ENCODE peak calls at places on chromosomes 2 and 18, in four cellular contexts. One of them, this sample, is unnamed.

GRCh38 chr2:231716641-231717280 is 8.4 kb downstream of the PTMA start:
- DNase-seq in Jurkat, Clone E6-1: no peak
- DNase-seq in ureter: no peak
- DNase-seq in WTC11: no peak
- DNase-seq in this sample: no peak

GRCh38 chr18:8717011-8717770 is 11.8 kb downstream of the MTCL1 start:
- DNase-seq in ureter: no peak
- DNase-seq in Jurkat, Clone E6-1: no peak
- DNase-seq in WTC11: peak
- DNase-seq in this sample: no peak

GRCh38 chr18:13524824-13525223 is 201.5 kb downstream of the FAM210A start:
- DNase-seq in WTC11: no peak
- DNase-seq in ureter: no peak
- DNase-seq in Jurkat, Clone E6-1: no peak
- DNase-seq in this sample: no peak

GRCh38 chr2:201254331-201254730 is 6.0 kb upstream of the CASP8 start:
- DNase-seq in ureter: no peak
- DNase-seq in WTC11: peak
- DNase-seq in Jurkat, Clone E6-1: no peak
- DNase-seq in this sample: no peak

GRCh38 chr2:236241181-236242056 is 22.8 kb downstream of the ASB18 start:
- DNase-seq in WTC11: no peak
- DNase-seq in ureter: peak
- DNase-seq in Jurkat, Clone E6-1: no peak
- DNase-seq in this sample: no peak

GRCh38 chr2:10042301-10043161 is 819 bp upstream of the KLF11 start:
- DNase-seq in WTC11: peak
- DNase-seq in Jurkat, Clone E6-1: no peak
- DNase-seq in ureter: peak
- DNase-seq in this sample: peak

GRCh38 chr18:46211816-46212215 is 107.6 kb downstream of the HAUS1 start:
- DNase-seq in WTC11: no peak
- DNase-seq in Jurkat, Clone E6-1: no peak
- DNase-seq in ureter: no peak
- DNase-seq in this sample: no peak

GRCh38 chr2:105804266-105804665 is 59.6 kb downstream of the NCK2 start:
- DNase-seq in Jurkat, Clone E6-1: no peak
- DNase-seq in WTC11: no peak
- DNase-seq in ureter: no peak
- DNase-seq in this sample: no peak

GRCh38 chr2:236160366-236161081 is 7.7 kb downstream of the GBX2 start:
- DNase-seq in WTC11: peak
- DNase-seq in Jurkat, Clone E6-1: no peak
- DNase-seq in ureter: no peak
- DNase-seq in this sample: no peak

GRCh38 chr2:155310589-155310988 is 612.1 kb downstream of the KCNJ3 start:
- DNase-seq in Jurkat, Clone E6-1: peak
- DNase-seq in ureter: no peak
- DNase-seq in WTC11: no peak
- DNase-seq in this sample: no peak

GRCh38 chr2:205024822-205025518 is 479.7 kb downstream of the PARD3B start:
- DNase-seq in Jurkat, Clone E6-1: no peak
- DNase-seq in WTC11: no peak
- DNase-seq in ureter: peak
- DNase-seq in this sample: no peak

GRCh38 chr2:70043252-70043875 is 43.9 kb upstream of the PCBP1 start:
- DNase-seq in ureter: no peak
- DNase-seq in WTC11: no peak
- DNase-seq in Jurkat, Clone E6-1: no peak
- DNase-seq in this sample: no peak

GRCh38 chr18:62281684-62282083 is 43.4 kb upstream of the TNFRSF11A start:
- DNase-seq in Jurkat, Clone E6-1: no peak
- DNase-seq in WTC11: no peak
- DNase-seq in ureter: no peak
- DNase-seq in this sample: no peak

GRCh38 chr2:99867690-99868089 is 274.7 kb downstream of the AFF3 start:
- DNase-seq in Jurkat, Clone E6-1: no peak
- DNase-seq in WTC11: no peak
- DNase-seq in ureter: no peak
- DNase-seq in this sample: no peak

GRCh38 chr2:68379184-68379708 is 14.2 kb downstream of the PLEK start:
- DNase-seq in WTC11: no peak
- DNase-seq in ureter: no peak
- DNase-seq in Jurkat, Clone E6-1: peak
- DNase-seq in this sample: no peak

GRCh38 chr2:227414846-227415245 is 27.1 kb upstream of the SCYGR1 start:
- DNase-seq in ureter: no peak
- DNase-seq in Jurkat, Clone E6-1: no peak
- DNase-seq in WTC11: no peak
- DNase-seq in this sample: no peak

GRCh38 chr2:26632624-26633185 is 8.5 kb downstream of the CIB4 start:
- DNase-seq in Jurkat, Clone E6-1: no peak
- DNase-seq in WTC11: no peak
- DNase-seq in ureter: no peak
- DNase-seq in this sample: no peak

GRCh38 chr2:6832556-6832955 is 33.2 kb downstream of the CMPK2 start:
- DNase-seq in Jurkat, Clone E6-1: no peak
- DNase-seq in WTC11: no peak
- DNase-seq in ureter: no peak
- DNase-seq in this sample: no peak

GRCh38 chr2:158999458-158999857 is 31.0 kb downstream of the TANC1 start:
- DNase-seq in ureter: no peak
- DNase-seq in Jurkat, Clone E6-1: no peak
- DNase-seq in WTC11: no peak
- DNase-seq in this sample: no peak

GRCh38 chr2:136058951-136059530 is 58.9 kb downstream of the CXCR4 start:
- DNase-seq in ureter: no peak
- DNase-seq in WTC11: no peak
- DNase-seq in Jurkat, Clone E6-1: no peak
- DNase-seq in this sample: no peak

GRCh38 chr2:171568085-171568484 is 45.8 kb downstream of the CYBRD1 start:
- DNase-seq in ureter: no peak
- DNase-seq in WTC11: no peak
- DNase-seq in Jurkat, Clone E6-1: no peak
- DNase-seq in this sample: no peak

GRCh38 chr18:76359909-76360308 is 135.1 kb downstream of the ZNF516 start:
- DNase-seq in ureter: no peak
- DNase-seq in WTC11: no peak
- DNase-seq in Jurkat, Clone E6-1: no peak
- DNase-seq in this sample: no peak

GRCh38 chr2:10254373-10255188 is 48.1 kb upstream of the HPCAL1 start:
- DNase-seq in WTC11: peak
- DNase-seq in ureter: no peak
- DNase-seq in Jurkat, Clone E6-1: no peak
- DNase-seq in this sample: no peak